ENCODE peak calls at places on chromosome 20, in ten cellular contexts. L is GM20000, J is fibroblast of mammary gland, K is AG04450, H is AG10803, T is neural crest cell, V is WTC11, W is left ventricle myocardium inferior, D is CD14-positive monocyte, Q is uterus. O is an unnamed sample.

GRCh38 chr20:9909167-9909566 is 70.3 kb upstream of the PAK5 start:
- DNase-seq in L (no peak), J (no peak), K (no peak), H (no peak), T (no peak), V (no peak), W (no peak), D (no peak), Q (no peak), O (no peak)

GRCh38 chr20:51945177-51945576 is 142.9 kb upstream of the SALL4 start:
- DNase-seq in L (no peak), J (no peak), K (no peak), H (no peak), T (no peak), V (no peak), W (no peak), D (no peak), Q (no peak), O (no peak)

GRCh38 chr20:57616143-57616951 is 3.9 kb downstream of the ZBP1 start:
- DNase-seq in L (no peak), J (no peak), K (no peak), H (no peak), T (no peak), V (no peak), W (no peak), D (no peak), Q (no peak), O (no peak)

GRCh38 chr20:19975436-19975799 is 41.7 kb upstream of the NAA20 start:
- DNase-seq in L (no peak), J (peak), K (no peak), H (peak), T (no peak), V (no peak), W (peak), D (no peak), Q (no peak), O (peak)

GRCh38 chr20:2840138-2840966 is at the start of the genes PCED1A and VPS16:
- DNase-seq in L (peak), J (peak), K (peak), H (peak), T (peak), V (peak), W (peak), D (peak), Q (peak), O (peak)

GRCh38 chr20:49445176-49445575 is 37.3 kb downstream of the KCNB1 start:
- DNase-seq in L (no peak), J (no peak), K (no peak), H (no peak), T (no peak), V (no peak), W (no peak), D (no peak), Q (no peak), O (no peak)

GRCh38 chr20:48461351-48461750 is 366.4 kb downstream of the PREX1 start:
- DNase-seq in L (no peak), J (no peak), K (no peak), H (no peak), T (no peak), V (no peak), W (no peak), D (peak), Q (no peak), O (no peak)

GRCh38 chr20:61271273-61272221 is 19.5 kb downstream of the CDH4 start:
- DNase-seq in L (no peak), J (no peak), K (no peak), H (no peak), T (no peak), V (no peak), W (no peak), D (no peak), Q (no peak), O (no peak)

GRCh38 chr20:37527638-37528441 is at the start of gene BLCAP:
- DNase-seq in L (peak), J (peak), K (peak), H (peak), T (peak), V (peak), W (peak), D (peak), Q (peak), O (peak)
- TF ChIP-seq CTCF in L (no peak), J (no peak), K (no peak), H (no peak), T (no peak), V (no peak), W (no peak), D (no peak), Q (no peak), O (no peak)

GRCh38 chr20:63787749-63788148 is 43.3 kb downstream of the ZBTB46 start:
- DNase-seq in L (no peak), J (no peak), K (no peak), H (no peak), T (no peak), V (no peak), W (no peak), D (no peak), Q (no peak), O (no peak)

GRCh38 chr20:63792866-63793265 is 38.2 kb downstream of the ZBTB46 start:
- DNase-seq in L (no peak), J (no peak), K (no peak), H (no peak), T (no peak), V (no peak), W (no peak), D (no peak), Q (no peak), O (no peak)

GRCh38 chr20:63791497-63792156 is 39.4 kb downstream of the ZBTB46 start:
- DNase-seq in L (no peak), J (no peak), K (no peak), H (no peak), T (peak), V (no peak), W (peak), D (no peak), Q (peak), O (no peak)

GRCh38 chr20:63789836-63790571 is 41.1 kb downstream of the ZBTB46 start:
- DNase-seq in L (no peak), J (no peak), K (no peak), H (no peak), T (no peak), V (no peak), W (no peak), D (no peak), Q (no peak), O (no peak)

GRCh38 chr20:63790572-63791168 is 40.4 kb downstream of the ZBTB46 start:
- DNase-seq in L (no peak), J (no peak), K (no peak), H (no peak), T (no peak), V (no peak), W (no peak), D (no peak), Q (no peak), O (no peak)
- TF ChIP-seq CTCF in L (no peak), J (no peak), K (no peak), H (no peak), T (no peak), V (no peak), W (no peak), D (no peak), Q (no peak), O (no peak)

DNA sequence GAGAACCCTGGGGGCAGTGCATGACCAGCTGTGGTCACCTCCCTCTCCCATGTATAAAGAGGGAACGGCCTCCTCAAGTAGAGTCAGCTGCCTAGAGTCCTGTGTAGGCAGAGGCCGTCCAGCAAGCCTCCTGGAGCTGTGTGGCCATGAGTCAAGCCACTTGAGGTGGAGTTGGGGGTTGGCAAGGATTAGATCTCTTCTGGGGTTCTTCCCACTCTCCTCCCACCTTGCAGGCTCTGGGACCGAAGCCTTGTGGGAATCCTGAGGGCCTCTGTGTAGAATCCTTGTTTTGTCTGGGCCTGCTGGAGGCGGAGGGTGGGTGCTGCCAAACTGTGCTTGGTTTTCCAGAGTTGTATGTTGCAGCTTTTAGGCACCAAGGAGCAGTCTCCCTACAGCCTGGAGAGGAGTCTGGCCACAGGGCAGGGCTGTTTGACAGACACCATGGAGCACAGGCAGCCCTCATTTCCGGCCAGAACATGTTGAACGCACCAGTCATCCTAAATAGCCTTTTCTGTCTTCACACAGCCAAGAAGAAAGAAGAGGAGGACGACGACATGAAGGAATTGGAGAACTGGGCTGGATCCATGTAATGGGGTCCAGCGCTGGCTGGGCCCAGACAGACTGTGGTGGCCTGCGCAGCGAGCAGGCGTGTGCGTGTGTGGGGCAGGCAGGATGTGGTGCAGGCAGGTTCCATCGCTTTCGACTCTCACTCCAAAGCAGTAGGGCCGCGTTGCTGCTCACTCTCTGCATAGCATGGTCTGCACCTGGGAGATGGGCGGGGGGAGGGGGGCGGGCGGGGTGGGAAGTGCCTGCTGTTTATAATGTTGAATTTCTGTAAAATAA is 42.0 kb downstream of the CHMP4B start:
- DNase-seq in L (no peak), J (peak), K (no peak), H (no peak), T (no peak), V (no peak), W (no peak), D (no peak), Q (no peak), O (no peak)
- TF ChIP-seq CTCF in L (no peak), J (no peak), K (no peak), H (no peak), T (no peak), V (no peak), W (no peak), D (no peak), Q (no peak), O (no peak)

GRCh38 chr20:44598413-44599290 is 16.3 kb downstream of the PKIG start:
- DNase-seq in L (peak), J (no peak), K (no peak), H (peak), T (no peak), V (no peak), W (peak), D (no peak), Q (peak), O (no peak)
- TF ChIP-seq CTCF in L (no peak), J (no peak), K (peak), H (no peak), T (no peak), V (no peak), W (peak), D (peak), Q (no peak), O (no peak)

O was measured in prostate gland.